ENCODE peak calls at places on chromosomes 7 and 10, in seven cellular contexts. D is osteocyte, O is fibroblast of pulmonary artery, N is esophagus squamous epithelium, G is progenitor cell of endocrine pancreas, C is Peyer's patch, K is fibroblast of mammary gland. L is an unnamed sample.

GRCh38 chr10:100886946-100887345 is 25.8 kb upstream of the SLF2 start:
- DNase-seq in C (no peak), N (no peak), D (no peak), O (peak; percentile 58), K (peak; percentile 30), G (no peak), L (peak; percentile 22)

GRCh38 chr10:97943294-97943693 is 87.1 kb downstream of the CRTAC1 start:
- DNase-seq in N (no peak), O (no peak), D (no peak), G (no peak), K (no peak), C (no peak), L (no peak)

GRCh38 chr10:62166331-62167154 is 102.1 kb downstream of the RTKN2 start:
- DNase-seq in D (no peak), N (no peak), C (no peak), K (peak; percentile 62), O (peak; percentile 37), G (no peak), L (no peak)

GRCh38 chr7:46290374-46291061 is 369.4 kb upstream of the IGFBP3 start:
- DNase-seq in G (no peak), O (no peak), D (no peak), N (no peak), K (peak; percentile 23), C (no peak), L (no peak)

GRCh38 chr10:89235073-89235798 is 16.3 kb downstream of the LIPA start:
- DNase-seq in D (no peak), N (no peak), O (no peak), K (peak; percentile 73), G (no peak), C (no peak), L (peak; percentile 70)

GRCh38 chr10:124522131-124522902 is 60.7 kb downstream of the LHPP start:
- DNase-seq in K (no peak), D (no peak), O (no peak), C (no peak), N (no peak), G (no peak), L (peak; percentile 36)

GRCh38 chr7:84110400-84110799 is 84.2 kb downstream of the SEMA3A start:
- DNase-seq in O (no peak), C (no peak), G (no peak), D (no peak), K (no peak), N (no peak), L (no peak)

GRCh38 chr10:377228-377627 is 242.0 kb downstream of the ZMYND11 start:
- DNase-seq in K (no peak), N (no peak), D (no peak), C (no peak), O (no peak), G (no peak), L (no peak)

GRCh38 chr7:111827863-111828504 is 265.7 kb upstream of the IMMP2L start:
- DNase-seq in C (no peak), D (no peak), N (no peak), K (peak; percentile 49), O (peak; percentile 56), G (no peak), L (no peak)

GRCh38 chr7:157472311-157473050 is 135.7 kb downstream of the DNAJB6 start:
- DNase-seq in C (no peak), K (peak; percentile 36), D (peak; percentile 66), N (no peak), O (peak; percentile 7), G (no peak), L (peak; percentile 26)

GRCh38 chr10:9853405-9854010 is 1164.2 kb upstream of the CELF2 start:
- DNase-seq in C (no peak), D (no peak), K (no peak), G (no peak), O (peak; percentile 33), N (no peak), L (no peak)

GRCh38 chr10:110512461-110513187 is 14.9 kb downstream of the DUSP5 start:
- DNase-seq in O (peak; percentile 83), N (no peak), G (no peak), D (no peak), C (no peak), K (peak; percentile 95), L (no peak)

GRCh38 chr10:29648114-29648982 is 13.6 kb upstream of the SVIL start:
- DNase-seq in N (no peak), C (no peak), K (peak; percentile 82), D (no peak), O (peak; percentile 38), G (no peak), L (no peak)

GRCh38 chr7:103871473-103871872 is 118.0 kb downstream of the RELN start:
- DNase-seq in D (no peak), G (no peak), C (no peak), O (no peak), K (no peak), N (no peak), L (no peak)

GRCh38 chr7:68041559-68041958 is 1044.9 kb downstream of the TYW1 start:
- DNase-seq in K (no peak), O (no peak), G (no peak), C (no peak), D (no peak), N (no peak), L (no peak)

GRCh38 chr7:94452257-94452656 is 57.4 kb upstream of the CASD1 start:
- DNase-seq in K (no peak), N (no peak), C (no peak), G (no peak), D (no peak), O (no peak), L (no peak)

GRCh38 chr7:96285579-96285978 is 36.3 kb downstream of the SLC25A13 start:
- DNase-seq in C (no peak), K (no peak), N (no peak), G (no peak), D (no peak), O (no peak), L (no peak)

GRCh38 chr10:124652701-124653100 is 91.5 kb downstream of the FAM53B start:
- DNase-seq in N (no peak), C (no peak), G (no peak), D (no peak), K (no peak), O (no peak), L (no peak)

GRCh38 chr10:116039604-116040003 is 233.4 kb downstream of the GFRA1 start:
- DNase-seq in N (no peak), C (no peak), O (no peak), K (no peak), G (no peak), D (no peak), L (no peak)

GRCh38 chr10:5092375-5092774 is 1.8 kb upstream of the AKR1C3 start:
- DNase-seq in G (no peak), K (no peak), O (no peak), N (no peak), C (no peak), D (no peak), L (no peak)

GRCh38 chr7:51647931-51648351 is 331.3 kb upstream of the COBL start:
- DNase-seq in C (no peak), N (no peak), O (peak; percentile 10), D (no peak), G (no peak), K (peak; percentile 0), L (peak; percentile 62)

GRCh38 chr7:51647486-51647885 is 330.9 kb upstream of the COBL start:
- DNase-seq in C (no peak), O (no peak), D (no peak), N (no peak), K (no peak), G (no peak), L (no peak)

GRCh38 chr7:51644216-51644615 is 327.6 kb upstream of the COBL start:
- DNase-seq in O (no peak), N (no peak), D (no peak), G (no peak), C (no peak), K (no peak), L (no peak)

GRCh38 chr7:51645298-51645697 is 328.7 kb upstream of the COBL start:
- DNase-seq in O (no peak), G (no peak), C (no peak), N (no peak), K (no peak), D (peak; percentile 44), L (peak; percentile 56)

DNA sequence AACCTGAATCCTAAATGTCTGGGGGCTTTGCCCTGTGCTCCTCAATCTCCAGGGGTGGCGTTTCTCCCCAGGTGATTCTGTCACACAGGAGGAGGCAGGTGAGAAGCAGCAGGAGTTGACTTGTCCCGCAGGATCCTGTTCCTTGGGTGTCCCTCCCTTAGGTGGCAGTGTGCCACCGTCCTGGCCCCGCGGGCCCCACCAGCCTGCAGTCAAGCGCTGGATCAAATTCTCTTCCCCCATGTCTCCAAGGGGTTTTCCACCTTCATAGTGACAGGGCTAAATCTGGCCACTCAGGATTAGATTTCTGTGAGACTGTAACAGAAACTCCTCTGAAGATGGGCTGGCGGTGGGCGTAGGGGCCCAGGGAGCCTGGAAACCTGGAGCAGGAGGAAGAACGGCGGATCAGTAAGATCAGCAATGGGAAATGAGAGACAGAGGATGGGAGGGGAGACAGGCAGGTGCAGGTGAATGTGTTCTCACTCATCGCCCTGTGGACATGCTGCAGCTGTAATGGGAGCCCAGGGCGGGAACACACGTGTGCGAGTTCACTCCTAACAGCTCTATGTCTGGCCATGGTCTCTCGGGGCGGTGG is 329.2 kb upstream of the COBL start:
- DNase-seq in N (no peak), G (no peak), O (no peak), D (peak; percentile 66), K (no peak), C (no peak), L (no peak)
- TF ChIP-seq CTCF in N (no peak), G (no peak), O (no peak), D (no peak), K (no peak), C (peak; percentile 14), L (peak; percentile 34)

DNA sequence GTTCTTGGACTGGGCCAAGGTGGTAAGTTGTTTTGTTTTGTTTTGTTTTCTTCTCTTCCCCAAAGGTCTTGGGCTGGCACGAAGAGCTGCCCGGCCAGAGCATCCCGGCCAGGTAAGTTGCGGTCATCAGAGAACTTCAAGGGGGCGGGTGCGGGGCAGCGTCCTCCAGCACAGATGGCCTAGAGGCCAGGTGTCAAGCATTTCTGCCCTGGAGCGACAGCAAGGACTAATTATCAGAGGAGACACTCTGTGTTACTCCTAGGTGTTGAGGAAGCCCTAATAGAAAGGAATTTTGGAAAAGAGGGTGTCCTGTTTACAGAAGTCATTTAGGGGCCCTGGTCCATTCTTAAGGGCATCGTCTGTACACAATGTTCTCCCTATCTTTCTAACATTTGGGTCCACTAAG is 1.2 kb downstream of the ITGB8 start:
- DNase-seq in D (no peak), C (no peak), N (no peak), O (no peak), K (no peak), G (no peak), L (no peak)
- TF ChIP-seq CTCF in D (no peak), C (no peak), N (no peak), O (no peak), K (no peak), G (no peak), L (no peak)

DNA sequence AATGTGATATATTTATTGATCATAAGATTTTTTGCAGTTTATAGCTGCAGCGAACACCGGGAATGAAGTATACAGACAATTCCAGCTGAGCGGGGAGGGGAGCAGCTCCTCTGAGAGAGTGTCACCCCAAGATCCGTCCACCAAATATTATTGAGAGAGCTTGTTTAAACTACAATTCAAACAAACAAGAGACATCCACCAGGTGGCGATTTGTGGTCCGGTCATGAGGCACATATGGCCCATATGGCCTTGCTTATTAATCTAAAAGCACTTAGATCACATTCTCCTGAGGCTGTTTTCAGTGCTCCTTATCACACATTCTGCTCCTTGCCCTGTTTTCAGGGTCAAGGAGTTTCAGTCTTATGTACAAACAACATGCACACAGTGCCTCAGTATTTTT is 83.1 kb downstream of the THSD7A start:
- DNase-seq in D (no peak), N (no peak), O (no peak), K (no peak), C (no peak), G (no peak), L (peak; percentile 46)
- TF ChIP-seq CTCF in D (no peak), N (no peak), O (no peak), K (no peak), C (no peak), G (no peak), L (peak; percentile 48)

GRCh38 chr7:836429-836828 is 4.2 kb downstream of the SUN1 start:
- DNase-seq in O (peak; percentile 62), K (peak; percentile 71), D (no peak), C (no peak), G (no peak), N (no peak), L (peak; percentile 72)
- TF ChIP-seq CTCF in O (peak; percentile 77), K (peak; percentile 67), D (peak; percentile 59), C (peak; percentile 49), G (peak; percentile 44), N (no peak), L (peak; percentile 72)